ENCODE peak calls at places on chromosomes 4 and X, in five cellular contexts. T is upper lobe of left lung, N is stomach, I is K562, P is GM12878. M is an unnamed sample.
A peak's percentile ranks its signal among the peaks of the same experiment; 100 is the strongest.

GRCh38 chrX:1239681-1240142 is 27.3 kb upstream of the CRLF2 start:
- DNase-seq in T (peak; percentile 89), N (peak; percentile 55), P (peak; percentile 68), I (peak; percentile 31), M (no peak)

GRCh38 chrX:107825698-107826285 is at the start of gene MID2:
- DNase-seq in N (peak; percentile 67), T (peak; percentile 72), P (no peak), I (no peak), M (peak; percentile 91)

GRCh38 chr4:89619230-89619962 is 217.6 kb downstream of the SNCA start:
- DNase-seq in I (no peak), N (no peak), P (no peak), T (no peak), M (no peak)

GRCh38 chr4:21203416-21203815 is 503.2 kb downstream of the PACRGL start:
- DNase-seq in T (no peak), I (no peak), P (no peak), N (no peak), M (no peak)

GRCh38 chr4:88763075-88763474 is 65.4 kb upstream of the NAP1L5 start:
- DNase-seq in T (no peak), P (no peak), N (no peak), I (no peak), M (no peak)

GRCh38 chr4:128812360-128812958 is 3.0 kb downstream of the JADE1 start:
- DNase-seq in I (peak; percentile 75), P (no peak), T (no peak), N (peak; percentile 35), M (no peak)

GRCh38 chr4:3059090-3059428 is 15.3 kb downstream of the HTT-AS start:
- DNase-seq in T (no peak), N (no peak), P (no peak), I (no peak), M (no peak)

GRCh38 chrX:56766554-56767412 is 37.7 kb downstream of the NBDY start:
- DNase-seq in T (no peak), P (no peak), N (peak; percentile 23), I (no peak), M (peak; percentile 42)

GRCh38 chr4:26433556-26433955 is 56.7 kb downstream of the CCKAR start:
- DNase-seq in P (no peak), N (no peak), I (no peak), T (no peak), M (no peak)

GRCh38 chr4:76665139-76665538 is 230.1 kb downstream of the SHROOM3 start:
- DNase-seq in I (no peak), T (no peak), N (peak; percentile 94), P (no peak), M (no peak)

GRCh38 chr4:89294583-89295244 is 12.9 kb downstream of the GPRIN3 start:
- DNase-seq in T (no peak), P (no peak), I (no peak), N (no peak), M (no peak)

GRCh38 chr4:2057382-2058065 is 1.6 kb upstream of the NAT8L start:
- DNase-seq in N (no peak), T (no peak), I (no peak), P (no peak), M (no peak)

GRCh38 chr4:56210397-56210796 is 176.9 kb downstream of the AASDH start:
- DNase-seq in P (no peak), T (no peak), I (no peak), N (no peak), M (no peak)

GRCh38 chrX:17549005-17549685 is 174.1 kb downstream of the NHS start:
- DNase-seq in N (no peak), T (no peak), P (no peak), I (no peak), M (no peak)

GRCh38 chr4:165656399-165656798 is 216.6 kb upstream of the TLL1 start:
- DNase-seq in T (no peak), P (no peak), N (no peak), I (no peak), M (no peak)

GRCh38 chr4:147799986-147800555 is 68.2 kb downstream of the ARHGAP10 start:
- DNase-seq in N (no peak), T (no peak), I (no peak), P (peak; percentile 92), M (no peak)

GRCh38 chrX:10190367-10190766 is 33.6 kb downstream of the CLCN4 start:
- DNase-seq in I (peak; percentile 63), T (no peak), N (no peak), P (no peak), M (no peak)

GRCh38 chr4:123232439-123232838 is 164.2 kb upstream of the SPRY1 start:
- DNase-seq in P (no peak), I (no peak), N (no peak), T (no peak), M (no peak)

GRCh38 chr4:182845618-182846017 is 71.6 kb downstream of the DCTD start:
- DNase-seq in T (no peak), P (no peak), N (no peak), I (no peak), M (no peak)

GRCh38 chr4:141158219-141158618 is 24.9 kb upstream of the RNF150 start:
- DNase-seq in N (no peak), T (no peak), P (no peak), I (peak; percentile 52), M (no peak)

GRCh38 chr4:169059294-169060201 is 49.5 kb upstream of the CBR4 start:
- DNase-seq in N (no peak), T (no peak), P (no peak), I (no peak), M (no peak)

GRCh38 chrX:52261463-52262194 is 76.9 kb downstream of the MAGED4 start:
- DNase-seq in T (peak; percentile 89), P (peak; percentile 64), N (peak; percentile 96), I (peak; percentile 74), M (peak; percentile 95)
- TF ChIP-seq POLR2A in T (no peak), P (peak; percentile 84), N (no peak), I (no peak), M (no peak)

GRCh38 chr4:163748474-163748873 is 254.0 kb downstream of the TMA16 start:
- DNase-seq in I (no peak), P (no peak), N (no peak), T (no peak), M (no peak)
- H3K4me3 ChIP-seq in I (no peak overlapping the region), P (no peak overlapping the region), N (no peak overlapping the region), T (no peak overlapping the region), M (no peak overlapping the region)

DNA sequence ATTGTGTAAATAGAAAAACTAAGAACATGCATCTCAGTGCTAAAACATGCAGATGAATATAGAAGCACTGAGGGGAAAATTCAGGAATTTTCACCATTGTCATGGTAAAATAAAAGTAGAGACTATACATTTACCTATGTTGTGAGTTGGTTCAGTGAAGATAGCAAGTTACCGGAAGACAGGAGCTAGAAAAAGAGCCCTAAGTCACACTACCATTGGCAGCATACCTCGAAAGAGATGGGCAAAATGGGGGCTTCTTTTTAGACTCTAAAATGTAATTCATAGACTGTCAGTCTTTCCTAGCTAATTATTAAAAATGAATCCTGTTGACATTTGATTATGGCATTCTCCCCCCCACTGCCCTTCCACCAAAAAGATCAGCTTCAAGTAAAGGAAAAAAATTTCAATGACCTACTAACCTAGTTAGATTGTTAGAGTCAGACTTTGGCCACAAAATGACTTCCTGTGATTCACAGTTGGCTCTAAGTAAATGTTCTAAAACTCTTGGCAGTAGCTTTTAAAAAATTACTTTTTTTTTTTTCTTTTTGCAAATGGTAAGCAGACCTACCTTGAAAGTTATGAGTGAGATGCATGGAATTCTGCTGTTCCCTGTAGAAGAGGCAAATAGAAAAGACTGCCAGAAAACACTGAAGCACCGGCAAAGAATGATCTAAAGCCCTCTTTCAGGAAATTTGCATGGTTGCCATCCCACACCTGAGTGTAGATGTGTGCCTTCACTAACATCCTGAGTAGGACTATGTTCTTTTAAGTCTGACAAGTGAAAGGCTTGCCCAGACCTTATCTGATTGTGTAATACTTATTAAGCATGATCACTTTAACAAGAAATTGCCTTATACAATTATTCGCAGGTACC is 26.4 kb upstream of the ARSJ start:
- DNase-seq in N (no peak), P (no peak), T (no peak), I (no peak), M (no peak)
- TF ChIP-seq POLR2AphosphoS5 in N (no peak), P (no peak), T (no peak), I (no peak), M (no peak)

GRCh38 chr4:18109677-18110076 is 88.1 kb upstream of the LCORL start:
- DNase-seq in T (no peak), P (no peak), I (no peak), N (no peak), M (no peak)
- TF ChIP-seq POLR2A in T (no peak), P (no peak), I (no peak), N (no peak), M (no peak)

GRCh38 chr4:95197353-95197752 is 351.4 kb downstream of the UNC5C start:
- DNase-seq in P (no peak), N (no peak), I (no peak), T (no peak), M (peak; percentile 64)
- H3K4me3 ChIP-seq in P (no peak overlapping the region), N (no peak overlapping the region), I (no peak overlapping the region), T (no peak overlapping the region), M (no peak overlapping the region)

GRCh38 chr4:119098306-119098705 is 37.3 kb upstream of the MYOZ2 start:
- DNase-seq in N (no peak), I (no peak), T (no peak), P (no peak), M (no peak)

GRCh38 chr4:119097282-119097900 is 38.2 kb upstream of the MYOZ2 start:
- DNase-seq in T (no peak), P (no peak), I (no peak), N (no peak), M (no peak)

GRCh38 chr4:119103263-119103662 is 32.4 kb upstream of the MYOZ2 start:
- DNase-seq in N (no peak), I (peak; percentile 8), P (no peak), T (no peak), M (no peak)

GRCh38 chr4:119100640-119101039 is 35.0 kb upstream of the MYOZ2 start:
- DNase-seq in I (no peak), N (no peak), T (no peak), P (no peak), M (no peak)

DNA sequence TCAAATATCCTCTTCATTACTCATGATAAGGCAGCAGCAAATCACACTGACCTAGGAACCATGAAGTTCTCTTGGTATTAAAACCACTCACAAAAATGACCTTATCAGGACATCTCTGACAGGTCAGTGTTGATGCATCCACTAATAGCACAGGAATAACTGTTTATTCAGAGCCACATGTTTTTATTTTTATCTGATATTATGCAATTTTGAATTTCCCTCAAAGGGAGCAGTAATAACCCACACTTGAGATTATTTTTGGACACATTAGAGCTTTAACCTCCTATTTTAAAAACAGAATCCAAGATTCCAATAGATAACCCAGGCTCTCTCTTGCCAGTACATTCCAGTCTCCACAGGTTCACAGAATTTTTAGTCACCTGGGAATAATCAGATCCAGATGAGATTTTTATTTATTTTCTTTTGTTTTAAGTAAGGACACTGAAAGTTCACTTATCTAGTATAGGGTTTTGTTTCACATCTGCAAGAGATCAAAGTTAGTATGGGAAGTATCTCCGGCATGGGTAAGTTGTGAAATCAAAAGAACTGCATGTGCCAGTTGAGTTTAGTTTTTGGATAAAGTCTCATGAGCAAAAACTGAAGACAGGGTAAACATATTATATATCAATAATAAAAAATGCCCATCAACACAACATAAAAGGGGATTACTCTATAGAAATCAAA is 36.3 kb upstream of the MYOZ2 start:
- DNase-seq in I (no peak), T (no peak), N (no peak), P (no peak), M (no peak)
- TF ChIP-seq POLR2AphosphoS5 in I (no peak), T (no peak), N (no peak), P (no peak), M (peak; percentile 31)